ENCODE peak calls at places on chromosomes 16 and 17, in ten cellular contexts. One of them, this sample, is unnamed.

GRCh38 chr16:12690024-12690423 is 113.7 kb downstream of the CPPED1 start:
- DNase-seq in skeletal muscle cell: no peak
- DNase-seq in mesendoderm: no peak
- DNase-seq in adipocyte: no peak
- DNase-seq in keratinocyte: no peak
- DNase-seq in CD8-positive, alpha-beta T cell: no peak
- DNase-seq in body of pancreas: no peak
- DNase-seq in fibroblast of mammary gland: no peak
- DNase-seq in kidney: no peak
- DNase-seq in lower leg skin: no peak
- DNase-seq in this sample: peak

GRCh38 chr16:30641378-30641982 is 9.3 kb upstream of the PRR14 start:
- DNase-seq in body of pancreas: no peak
- DNase-seq in kidney: no peak
- DNase-seq in skeletal muscle cell: no peak
- DNase-seq in CD8-positive, alpha-beta T cell: no peak
- DNase-seq in keratinocyte: no peak
- DNase-seq in mesendoderm: no peak
- DNase-seq in lower leg skin: no peak
- DNase-seq in adipocyte: no peak
- DNase-seq in fibroblast of mammary gland: no peak
- DNase-seq in this sample: no peak

GRCh38 chr17:28030386-28030785 is 12.1 kb upstream of the NLK start:
- DNase-seq in mesendoderm: no peak
- DNase-seq in CD8-positive, alpha-beta T cell: no peak
- DNase-seq in kidney: no peak
- DNase-seq in fibroblast of mammary gland: no peak
- DNase-seq in body of pancreas: peak
- DNase-seq in keratinocyte: no peak
- DNase-seq in adipocyte: no peak
- DNase-seq in lower leg skin: no peak
- DNase-seq in skeletal muscle cell: no peak
- DNase-seq in this sample: no peak

GRCh38 chr17:81518113-81518784 is 5.7 kb upstream of the ACTG1 start:
- DNase-seq in kidney: peak
- DNase-seq in skeletal muscle cell: no peak
- DNase-seq in body of pancreas: no peak
- DNase-seq in adipocyte: peak
- DNase-seq in fibroblast of mammary gland: no peak
- DNase-seq in lower leg skin: no peak
- DNase-seq in CD8-positive, alpha-beta T cell: no peak
- DNase-seq in keratinocyte: no peak
- DNase-seq in mesendoderm: peak
- DNase-seq in this sample: no peak

GRCh38 chr16:80122155-80122554 is 418.6 kb upstream of the DYNLRB2 start:
- DNase-seq in fibroblast of mammary gland: peak
- DNase-seq in lower leg skin: peak
- DNase-seq in keratinocyte: no peak
- DNase-seq in adipocyte: peak
- DNase-seq in body of pancreas: peak
- DNase-seq in mesendoderm: peak
- DNase-seq in kidney: peak
- DNase-seq in CD8-positive, alpha-beta T cell: no peak
- DNase-seq in skeletal muscle cell: no peak
- DNase-seq in this sample: no peak

GRCh38 chr16:55018881-55019280 is 88.2 kb downstream of the IRX5 start:
- DNase-seq in fibroblast of mammary gland: no peak
- DNase-seq in lower leg skin: no peak
- DNase-seq in body of pancreas: no peak
- DNase-seq in CD8-positive, alpha-beta T cell: no peak
- DNase-seq in mesendoderm: no peak
- DNase-seq in skeletal muscle cell: no peak
- DNase-seq in kidney: no peak
- DNase-seq in keratinocyte: no peak
- DNase-seq in adipocyte: no peak
- DNase-seq in this sample: no peak

GRCh38 chr17:31842416-31843381 is 16.3 kb downstream of the COPRS start:
- DNase-seq in fibroblast of mammary gland: peak
- DNase-seq in lower leg skin: peak
- DNase-seq in keratinocyte: no peak
- DNase-seq in body of pancreas: peak
- DNase-seq in mesendoderm: peak
- DNase-seq in skeletal muscle cell: peak
- DNase-seq in adipocyte: peak
- DNase-seq in CD8-positive, alpha-beta T cell: peak
- DNase-seq in kidney: peak
- DNase-seq in this sample: peak

GRCh38 chr17:3911271-3912053 is 4.8 kb downstream of the P2RX1 start:
- DNase-seq in mesendoderm: peak
- DNase-seq in keratinocyte: no peak
- DNase-seq in fibroblast of mammary gland: no peak
- DNase-seq in CD8-positive, alpha-beta T cell: peak
- DNase-seq in adipocyte: no peak
- DNase-seq in lower leg skin: no peak
- DNase-seq in skeletal muscle cell: no peak
- DNase-seq in kidney: peak
- DNase-seq in body of pancreas: no peak
- DNase-seq in this sample: peak

GRCh38 chr16:54817432-54817831 is 113.2 kb upstream of the IRX5 start:
- DNase-seq in lower leg skin: no peak
- DNase-seq in CD8-positive, alpha-beta T cell: no peak
- DNase-seq in skeletal muscle cell: peak
- DNase-seq in kidney: no peak
- DNase-seq in keratinocyte: peak
- DNase-seq in body of pancreas: no peak
- DNase-seq in mesendoderm: peak
- DNase-seq in fibroblast of mammary gland: peak
- DNase-seq in adipocyte: peak
- DNase-seq in this sample: peak

GRCh38 chr17:73348018-73348823 is 36.4 kb upstream of the CDC42EP4 start:
- DNase-seq in kidney: no peak
- DNase-seq in mesendoderm: no peak
- DNase-seq in body of pancreas: no peak
- DNase-seq in fibroblast of mammary gland: no peak
- DNase-seq in skeletal muscle cell: no peak
- DNase-seq in lower leg skin: no peak
- DNase-seq in CD8-positive, alpha-beta T cell: no peak
- DNase-seq in adipocyte: no peak
- DNase-seq in keratinocyte: no peak
- DNase-seq in this sample: no peak

GRCh38 chr16:3003582-3004270 is 9.0 kb upstream of the CLDN9 start:
- DNase-seq in keratinocyte: peak
- DNase-seq in body of pancreas: peak
- DNase-seq in fibroblast of mammary gland: peak
- DNase-seq in adipocyte: peak
- DNase-seq in mesendoderm: peak
- DNase-seq in skeletal muscle cell: peak
- DNase-seq in CD8-positive, alpha-beta T cell: peak
- DNase-seq in lower leg skin: peak
- DNase-seq in kidney: peak
- DNase-seq in this sample: peak
- H3K4me3 ChIP-seq in keratinocyte: no peak
- H3K4me3 ChIP-seq in body of pancreas: no peak
- H3K4me3 ChIP-seq in fibroblast of mammary gland: no peak
- H3K4me3 ChIP-seq in adipocyte: no peak
- H3K4me3 ChIP-seq in mesendoderm: no peak
- H3K4me3 ChIP-seq in skeletal muscle cell: no peak
- H3K4me3 ChIP-seq in CD8-positive, alpha-beta T cell: no peak
- H3K4me3 ChIP-seq in lower leg skin: no peak
- H3K4me3 ChIP-seq in kidney: no peak
- H3K4me3 ChIP-seq in this sample: no peak

DNA sequence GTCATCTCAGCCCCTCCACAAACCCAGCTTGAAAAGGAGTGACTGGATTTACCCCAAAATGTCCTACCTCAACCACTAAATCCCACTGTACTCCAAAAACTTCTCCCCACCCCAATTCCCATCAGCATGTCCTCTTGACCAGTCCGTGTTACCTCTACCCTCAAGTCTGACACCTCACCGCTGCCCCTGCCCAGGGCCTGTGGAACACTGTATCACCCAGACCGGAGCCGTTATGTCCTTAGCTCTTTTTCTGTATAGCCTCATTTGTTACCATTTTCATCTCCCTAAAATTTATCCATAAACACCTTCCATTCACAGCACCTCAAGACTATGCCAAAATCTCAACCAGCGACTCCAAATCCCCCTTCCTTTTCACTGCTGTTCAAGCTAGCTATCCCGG is 2.4 kb downstream of the PHF23 start:
- DNase-seq in fibroblast of mammary gland: no peak
- DNase-seq in CD8-positive, alpha-beta T cell: no peak
- DNase-seq in keratinocyte: no peak
- DNase-seq in kidney: no peak
- DNase-seq in mesendoderm: no peak
- DNase-seq in body of pancreas: no peak
- DNase-seq in adipocyte: no peak
- DNase-seq in skeletal muscle cell: no peak
- DNase-seq in lower leg skin: no peak
- DNase-seq in this sample: no peak
- H3K4me3 ChIP-seq in fibroblast of mammary gland: no peak
- H3K4me3 ChIP-seq in CD8-positive, alpha-beta T cell: no peak
- H3K4me3 ChIP-seq in keratinocyte: no peak
- H3K4me3 ChIP-seq in kidney: no peak
- H3K4me3 ChIP-seq in mesendoderm: no peak
- H3K4me3 ChIP-seq in body of pancreas: no peak
- H3K4me3 ChIP-seq in adipocyte: peak
- H3K4me3 ChIP-seq in skeletal muscle cell: peak
- H3K4me3 ChIP-seq in lower leg skin: no peak
- H3K4me3 ChIP-seq in this sample: no peak

GRCh38 chr16:68646948-68647659 is 2.0 kb downstream of the CDH3 start:
- DNase-seq in adipocyte: no peak
- DNase-seq in lower leg skin: no peak
- DNase-seq in mesendoderm: peak
- DNase-seq in fibroblast of mammary gland: no peak
- DNase-seq in skeletal muscle cell: no peak
- DNase-seq in keratinocyte: no peak
- DNase-seq in body of pancreas: no peak
- DNase-seq in CD8-positive, alpha-beta T cell: no peak
- DNase-seq in kidney: no peak
- DNase-seq in this sample: peak

GRCh38 chr16:68645494-68646388 is 631 bp downstream of the CDH3 start:
- DNase-seq in CD8-positive, alpha-beta T cell: no peak
- DNase-seq in skeletal muscle cell: no peak
- DNase-seq in lower leg skin: no peak
- DNase-seq in kidney: peak
- DNase-seq in mesendoderm: peak
- DNase-seq in keratinocyte: no peak
- DNase-seq in fibroblast of mammary gland: no peak
- DNase-seq in adipocyte: no peak
- DNase-seq in body of pancreas: no peak
- DNase-seq in this sample: no peak

GRCh38 chr16:68655806-68656205 is 10.7 kb downstream of the CDH3 start:
- DNase-seq in skeletal muscle cell: no peak
- DNase-seq in adipocyte: no peak
- DNase-seq in lower leg skin: no peak
- DNase-seq in kidney: no peak
- DNase-seq in keratinocyte: no peak
- DNase-seq in CD8-positive, alpha-beta T cell: no peak
- DNase-seq in body of pancreas: no peak
- DNase-seq in mesendoderm: no peak
- DNase-seq in fibroblast of mammary gland: no peak
- DNase-seq in this sample: no peak

GRCh38 chr16:68652659-68653058 is 7.5 kb downstream of the CDH3 start:
- DNase-seq in mesendoderm: no peak
- DNase-seq in kidney: no peak
- DNase-seq in body of pancreas: no peak
- DNase-seq in skeletal muscle cell: no peak
- DNase-seq in CD8-positive, alpha-beta T cell: no peak
- DNase-seq in lower leg skin: no peak
- DNase-seq in fibroblast of mammary gland: no peak
- DNase-seq in keratinocyte: no peak
- DNase-seq in adipocyte: no peak
- DNase-seq in this sample: no peak

GRCh38 chr16:68651136-68651535 is 6.0 kb downstream of the CDH3 start:
- DNase-seq in skeletal muscle cell: no peak
- DNase-seq in kidney: no peak
- DNase-seq in lower leg skin: no peak
- DNase-seq in mesendoderm: no peak
- DNase-seq in keratinocyte: no peak
- DNase-seq in CD8-positive, alpha-beta T cell: no peak
- DNase-seq in body of pancreas: no peak
- DNase-seq in adipocyte: no peak
- DNase-seq in fibroblast of mammary gland: no peak
- DNase-seq in this sample: no peak
- H3K4me3 ChIP-seq in skeletal muscle cell: no peak
- H3K4me3 ChIP-seq in kidney: no peak
- H3K4me3 ChIP-seq in lower leg skin: no peak
- H3K4me3 ChIP-seq in mesendoderm: no peak
- H3K4me3 ChIP-seq in keratinocyte: no peak
- H3K4me3 ChIP-seq in CD8-positive, alpha-beta T cell: no peak
- H3K4me3 ChIP-seq in body of pancreas: no peak
- H3K4me3 ChIP-seq in adipocyte: no peak
- H3K4me3 ChIP-seq in fibroblast of mammary gland: no peak
- H3K4me3 ChIP-seq in this sample: no peak

GRCh38 chr16:68285683-68286082 is 21.4 kb downstream of the SLC7A6 start:
- DNase-seq in lower leg skin: no peak
- DNase-seq in CD8-positive, alpha-beta T cell: no peak
- DNase-seq in adipocyte: no peak
- DNase-seq in keratinocyte: no peak
- DNase-seq in body of pancreas: no peak
- DNase-seq in fibroblast of mammary gland: no peak
- DNase-seq in kidney: no peak
- DNase-seq in skeletal muscle cell: no peak
- DNase-seq in mesendoderm: no peak
- DNase-seq in this sample: no peak
- H3K4me3 ChIP-seq in lower leg skin: no peak
- H3K4me3 ChIP-seq in CD8-positive, alpha-beta T cell: peak
- H3K4me3 ChIP-seq in adipocyte: no peak
- H3K4me3 ChIP-seq in keratinocyte: no peak
- H3K4me3 ChIP-seq in body of pancreas: no peak
- H3K4me3 ChIP-seq in fibroblast of mammary gland: no peak
- H3K4me3 ChIP-seq in kidney: no peak
- H3K4me3 ChIP-seq in skeletal muscle cell: no peak
- H3K4me3 ChIP-seq in mesendoderm: no peak
- H3K4me3 ChIP-seq in this sample: peak

This sample was measured in Jurkat, Clone E6-1.